ENCODE peak calls at places on chromosomes 12 and 14, in seven cellular contexts. One of them, this sample, is unnamed.

GRCh38 chr12:27177716-27178115 is 66.4 kb upstream of the STK38L start:
- DNase-seq in uterus: no peak
- DNase-seq in breast epithelium: no peak
- DNase-seq in HCT116: no peak
- DNase-seq in prostate gland: no peak
- DNase-seq in lower leg skin: no peak
- DNase-seq in IMR-90: peak
- DNase-seq in this sample: no peak

GRCh38 chr12:24903305-24904088 is 45.4 kb downstream of the BCAT1 start:
- DNase-seq in uterus: no peak
- DNase-seq in breast epithelium: no peak
- DNase-seq in HCT116: no peak
- DNase-seq in prostate gland: no peak
- DNase-seq in lower leg skin: no peak
- DNase-seq in IMR-90: no peak
- DNase-seq in this sample: no peak

GRCh38 chr12:13455765-13456164 is 259.2 kb downstream of the EMP1 start:
- DNase-seq in uterus: no peak
- DNase-seq in breast epithelium: no peak
- DNase-seq in HCT116: no peak
- DNase-seq in prostate gland: no peak
- DNase-seq in lower leg skin: no peak
- DNase-seq in IMR-90: no peak
- DNase-seq in this sample: no peak

GRCh38 chr12:116528498-116528897 is 30.7 kb upstream of the MAP1LC3B2 start:
- DNase-seq in uterus: no peak
- DNase-seq in breast epithelium: no peak
- DNase-seq in HCT116: no peak
- DNase-seq in prostate gland: no peak
- DNase-seq in lower leg skin: no peak
- DNase-seq in IMR-90: no peak
- DNase-seq in this sample: no peak

GRCh38 chr14:62428429-62429203 is 616.6 kb downstream of the KCNH5 start:
- DNase-seq in uterus: no peak
- DNase-seq in breast epithelium: no peak
- DNase-seq in HCT116: no peak
- DNase-seq in prostate gland: no peak
- DNase-seq in lower leg skin: no peak
- DNase-seq in IMR-90: peak
- DNase-seq in this sample: no peak

GRCh38 chr12:78181544-78182162 is 351.0 kb downstream of the NAV3 start:
- DNase-seq in uterus: no peak
- DNase-seq in breast epithelium: no peak
- DNase-seq in HCT116: no peak
- DNase-seq in prostate gland: no peak
- DNase-seq in lower leg skin: no peak
- DNase-seq in IMR-90: peak
- DNase-seq in this sample: peak

GRCh38 chr12:93361159-93361919 is 16.4 kb upstream of the NUDT4 start:
- DNase-seq in uterus: no peak
- DNase-seq in breast epithelium: no peak
- DNase-seq in HCT116: no peak
- DNase-seq in prostate gland: no peak
- DNase-seq in lower leg skin: no peak
- DNase-seq in IMR-90: peak
- DNase-seq in this sample: no peak

GRCh38 chr12:112008918-112009317 is 4.0 kb downstream of the TMEM116 start:
- DNase-seq in uterus: no peak
- DNase-seq in breast epithelium: no peak
- DNase-seq in HCT116: no peak
- DNase-seq in prostate gland: no peak
- DNase-seq in lower leg skin: no peak
- DNase-seq in IMR-90: no peak
- DNase-seq in this sample: no peak

GRCh38 chr14:61337893-61338292 is 16.5 kb downstream of the PRKCH start:
- DNase-seq in uterus: no peak
- DNase-seq in breast epithelium: no peak
- DNase-seq in HCT116: no peak
- DNase-seq in prostate gland: no peak
- DNase-seq in lower leg skin: no peak
- DNase-seq in IMR-90: no peak
- DNase-seq in this sample: peak

GRCh38 chr14:21108791-21109190 is 7.9 kb downstream of the TMEM253 start:
- DNase-seq in uterus: no peak
- DNase-seq in breast epithelium: no peak
- DNase-seq in HCT116: no peak
- DNase-seq in prostate gland: no peak
- DNase-seq in lower leg skin: no peak
- DNase-seq in IMR-90: no peak
- DNase-seq in this sample: no peak

GRCh38 chr14:61355892-61356325 is 34.5 kb downstream of the PRKCH start:
- DNase-seq in uterus: peak
- DNase-seq in breast epithelium: peak
- DNase-seq in HCT116: peak
- DNase-seq in prostate gland: peak
- DNase-seq in lower leg skin: peak
- DNase-seq in IMR-90: peak
- DNase-seq in this sample: no peak

GRCh38 chr14:54642950-54643695 is 76.2 kb downstream of the SAMD4A start:
- DNase-seq in uterus: no peak
- DNase-seq in breast epithelium: no peak
- DNase-seq in HCT116: no peak
- DNase-seq in prostate gland: no peak
- DNase-seq in lower leg skin: no peak
- DNase-seq in IMR-90: peak
- DNase-seq in this sample: no peak

GRCh38 chr14:72745546-72745945 is 148.4 kb downstream of the DPF3 start:
- DNase-seq in uterus: no peak
- DNase-seq in breast epithelium: no peak
- DNase-seq in HCT116: no peak
- DNase-seq in prostate gland: peak
- DNase-seq in lower leg skin: no peak
- DNase-seq in IMR-90: peak
- DNase-seq in this sample: no peak

GRCh38 chr12:85516667-85517325 is 236.8 kb downstream of the ALX1 start:
- DNase-seq in uterus: no peak
- DNase-seq in breast epithelium: no peak
- DNase-seq in HCT116: no peak
- DNase-seq in prostate gland: no peak
- DNase-seq in lower leg skin: no peak
- DNase-seq in IMR-90: no peak
- DNase-seq in this sample: no peak

GRCh38 chr12:127650626-127651025 is 616.3 kb upstream of the TMEM132C start:
- DNase-seq in uterus: no peak
- DNase-seq in breast epithelium: no peak
- DNase-seq in HCT116: no peak
- DNase-seq in prostate gland: no peak
- DNase-seq in lower leg skin: no peak
- DNase-seq in IMR-90: peak
- DNase-seq in this sample: no peak

GRCh38 chr14:22841769-22842168 is 5.4 kb downstream of the MMP14 start:
- DNase-seq in uterus: no peak
- DNase-seq in breast epithelium: no peak
- DNase-seq in HCT116: no peak
- DNase-seq in prostate gland: no peak
- DNase-seq in lower leg skin: no peak
- DNase-seq in IMR-90: no peak
- DNase-seq in this sample: peak

GRCh38 chr14:53306267-53306721 is 153.2 kb upstream of the DDHD1 start:
- DNase-seq in uterus: peak
- DNase-seq in breast epithelium: no peak
- DNase-seq in HCT116: peak
- DNase-seq in prostate gland: peak
- DNase-seq in lower leg skin: no peak
- DNase-seq in IMR-90: peak
- DNase-seq in this sample: peak

GRCh38 chr12:42237853-42238239 is 202 bp downstream of the YAF2 start:
- DNase-seq in uterus: no peak
- DNase-seq in breast epithelium: no peak
- DNase-seq in HCT116: no peak
- DNase-seq in prostate gland: no peak
- DNase-seq in lower leg skin: no peak
- DNase-seq in IMR-90: no peak
- DNase-seq in this sample: no peak

GRCh38 chr12:81798294-81798693 is 39.1 kb upstream of the PPFIA2 start:
- DNase-seq in uterus: no peak
- DNase-seq in breast epithelium: no peak
- DNase-seq in HCT116: no peak
- DNase-seq in prostate gland: no peak
- DNase-seq in lower leg skin: no peak
- DNase-seq in IMR-90: no peak
- DNase-seq in this sample: no peak

GRCh38 chr12:129005416-129005815 is 152.1 kb downstream of the GLT1D1 start:
- DNase-seq in uterus: no peak
- DNase-seq in breast epithelium: no peak
- DNase-seq in HCT116: no peak
- DNase-seq in prostate gland: no peak
- DNase-seq in lower leg skin: no peak
- DNase-seq in IMR-90: no peak
- DNase-seq in this sample: no peak

GRCh38 chr12:31005944-31006361 is 67.7 kb upstream of the DDX11 start:
- DNase-seq in uterus: no peak
- DNase-seq in breast epithelium: no peak
- DNase-seq in HCT116: peak
- DNase-seq in prostate gland: no peak
- DNase-seq in lower leg skin: no peak
- DNase-seq in IMR-90: peak
- DNase-seq in this sample: peak

GRCh38 chr12:2876431-2877046 is 435 bp downstream of the FOXM1 start:
- DNase-seq in uterus: no peak
- DNase-seq in breast epithelium: no peak
- DNase-seq in HCT116: no peak
- DNase-seq in prostate gland: no peak
- DNase-seq in lower leg skin: no peak
- DNase-seq in IMR-90: no peak
- DNase-seq in this sample: no peak
- TF ChIP-seq POLR2A in uterus: no peak
- TF ChIP-seq POLR2A in breast epithelium: no peak
- TF ChIP-seq POLR2A in HCT116: no peak
- TF ChIP-seq POLR2A in prostate gland: no peak
- TF ChIP-seq POLR2A in lower leg skin: no peak
- TF ChIP-seq POLR2A in IMR-90: no peak
- TF ChIP-seq POLR2A in this sample: no peak

GRCh38 chr14:79407572-79407971 is 803.7 kb downstream of the DIO2 start:
- DNase-seq in uterus: no peak
- DNase-seq in breast epithelium: no peak
- DNase-seq in HCT116: no peak
- DNase-seq in prostate gland: no peak
- DNase-seq in lower leg skin: no peak
- DNase-seq in IMR-90: no peak
- DNase-seq in this sample: no peak

GRCh38 chr14:79415726-79416125 is 795.6 kb downstream of the DIO2 start:
- DNase-seq in uterus: no peak
- DNase-seq in breast epithelium: no peak
- DNase-seq in HCT116: no peak
- DNase-seq in prostate gland: no peak
- DNase-seq in lower leg skin: no peak
- DNase-seq in IMR-90: peak
- DNase-seq in this sample: no peak

GRCh38 chr14:79408696-79409095 is 802.6 kb downstream of the DIO2 start:
- DNase-seq in uterus: no peak
- DNase-seq in breast epithelium: no peak
- DNase-seq in HCT116: no peak
- DNase-seq in prostate gland: no peak
- DNase-seq in lower leg skin: no peak
- DNase-seq in IMR-90: no peak
- DNase-seq in this sample: no peak

GRCh38 chr14:79412822-79413221 is 798.5 kb downstream of the DIO2 start:
- DNase-seq in uterus: no peak
- DNase-seq in breast epithelium: no peak
- DNase-seq in HCT116: no peak
- DNase-seq in prostate gland: no peak
- DNase-seq in lower leg skin: no peak
- DNase-seq in IMR-90: no peak
- DNase-seq in this sample: no peak

GRCh38 chr14:79411403-79412174 is 799.7 kb downstream of the DIO2 start:
- DNase-seq in uterus: no peak
- DNase-seq in breast epithelium: no peak
- DNase-seq in HCT116: no peak
- DNase-seq in prostate gland: no peak
- DNase-seq in lower leg skin: no peak
- DNase-seq in IMR-90: peak
- DNase-seq in this sample: no peak
- H3K4me3 ChIP-seq in uterus: no peak
- H3K4me3 ChIP-seq in breast epithelium: no peak
- H3K4me3 ChIP-seq in HCT116: no peak
- H3K4me3 ChIP-seq in prostate gland: no peak
- H3K4me3 ChIP-seq in lower leg skin: no peak
- H3K4me3 ChIP-seq in IMR-90: no peak
- H3K4me3 ChIP-seq in this sample: no peak

DNA sequence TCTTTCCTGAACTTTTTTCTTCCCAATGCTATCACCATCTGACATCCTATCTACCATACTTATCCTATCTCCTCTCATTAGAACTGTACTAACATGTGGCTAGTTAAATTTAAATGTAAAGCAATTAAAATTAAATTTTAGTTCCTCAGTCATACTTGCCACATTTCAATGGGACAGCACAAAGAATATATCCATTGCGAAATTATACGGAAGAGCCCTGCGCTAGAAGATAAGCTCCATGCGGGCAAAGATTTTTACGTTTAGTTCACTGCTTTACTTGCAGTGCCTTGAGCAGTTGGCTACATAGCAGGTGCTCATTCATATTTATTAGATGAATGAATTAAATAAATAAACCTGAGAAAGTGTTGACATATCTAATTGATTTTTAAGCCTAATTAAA is 33.1 kb downstream of the SEC23A start:
- DNase-seq in uterus: no peak
- DNase-seq in breast epithelium: no peak
- DNase-seq in HCT116: no peak
- DNase-seq in prostate gland: no peak
- DNase-seq in lower leg skin: no peak
- DNase-seq in IMR-90: no peak
- DNase-seq in this sample: no peak
- TF ChIP-seq POLR2A in uterus: no peak
- TF ChIP-seq POLR2A in breast epithelium: no peak
- TF ChIP-seq POLR2A in HCT116: no peak
- TF ChIP-seq POLR2A in prostate gland: no peak
- TF ChIP-seq POLR2A in lower leg skin: no peak
- TF ChIP-seq POLR2A in IMR-90: no peak
- TF ChIP-seq POLR2A in this sample: no peak

GRCh38 chr12:32490801-32491200 is 91.4 kb downstream of the FGD4 start:
- DNase-seq in uterus: no peak
- DNase-seq in breast epithelium: no peak
- DNase-seq in HCT116: no peak
- DNase-seq in prostate gland: no peak
- DNase-seq in lower leg skin: no peak
- DNase-seq in IMR-90: no peak
- DNase-seq in this sample: no peak

GRCh38 chr12:32496946-32497345 is 97.6 kb downstream of the FGD4 start:
- DNase-seq in uterus: no peak
- DNase-seq in breast epithelium: no peak
- DNase-seq in HCT116: no peak
- DNase-seq in prostate gland: no peak
- DNase-seq in lower leg skin: no peak
- DNase-seq in IMR-90: no peak
- DNase-seq in this sample: no peak

GRCh38 chr12:32497864-32498263 is 98.5 kb downstream of the FGD4 start:
- DNase-seq in uterus: no peak
- DNase-seq in breast epithelium: no peak
- DNase-seq in HCT116: no peak
- DNase-seq in prostate gland: no peak
- DNase-seq in lower leg skin: no peak
- DNase-seq in IMR-90: no peak
- DNase-seq in this sample: no peak

GRCh38 chr12:32493282-32493681 is 93.9 kb downstream of the FGD4 start:
- DNase-seq in uterus: no peak
- DNase-seq in breast epithelium: no peak
- DNase-seq in HCT116: no peak
- DNase-seq in prostate gland: no peak
- DNase-seq in lower leg skin: no peak
- DNase-seq in IMR-90: no peak
- DNase-seq in this sample: no peak

GRCh38 chr12:32494676-32495075 is 95.3 kb downstream of the FGD4 start:
- DNase-seq in uterus: no peak
- DNase-seq in breast epithelium: no peak
- DNase-seq in HCT116: no peak
- DNase-seq in prostate gland: no peak
- DNase-seq in lower leg skin: no peak
- DNase-seq in IMR-90: no peak
- DNase-seq in this sample: no peak
- H3K4me3 ChIP-seq in uterus: no peak
- H3K4me3 ChIP-seq in breast epithelium: no peak
- H3K4me3 ChIP-seq in HCT116: no peak
- H3K4me3 ChIP-seq in prostate gland: no peak
- H3K4me3 ChIP-seq in lower leg skin: no peak
- H3K4me3 ChIP-seq in IMR-90: no peak
- H3K4me3 ChIP-seq in this sample: no peak

This sample was measured in Peyer's patch.